ENCODE peak calls at places on chromosomes 13 and 19, in four cellular contexts. Z is HL-60, S is spleen, O is HCT116. K is an unnamed sample.

GRCh38 chr19:11931513-11931912 is 6.6 kb downstream of the ZNF700 start:
- DNase-seq in O (no peak), Z (no peak), S (no peak), K (no peak)

GRCh38 chr19:29268721-29269483 is 56.0 kb upstream of the UQCRFS1 start:
- DNase-seq in O (no peak), Z (no peak), S (peak), K (no peak)

GRCh38 chr19:12647490-12648071 is 19.0 kb downstream of the MAN2B1 start:
- DNase-seq in S (peak), Z (no peak), O (no peak), K (peak)

GRCh38 chr13:97710797-97711196 is 242.7 kb upstream of the IPO5 start:
- DNase-seq in O (no peak), Z (no peak), S (no peak), K (no peak)

GRCh38 chr13:71866173-71867091 is 572 bp downstream of the DACH1 start:
- DNase-seq in S (peak), Z (peak), O (no peak), K (peak)

GRCh38 chr13:44873486-44873885 is 115.8 kb downstream of the NUFIP1 start:
- DNase-seq in Z (no peak), O (no peak), S (no peak), K (no peak)

GRCh38 chr13:113491418-113491883 is 940 bp upstream of the DCUN1D2 start:
- DNase-seq in O (no peak), S (peak), Z (no peak), K (peak)

GRCh38 chr13:21012211-21012610 is 49.2 kb downstream of the LATS2 start:
- DNase-seq in Z (no peak), O (no peak), S (no peak), K (no peak)

DNA sequence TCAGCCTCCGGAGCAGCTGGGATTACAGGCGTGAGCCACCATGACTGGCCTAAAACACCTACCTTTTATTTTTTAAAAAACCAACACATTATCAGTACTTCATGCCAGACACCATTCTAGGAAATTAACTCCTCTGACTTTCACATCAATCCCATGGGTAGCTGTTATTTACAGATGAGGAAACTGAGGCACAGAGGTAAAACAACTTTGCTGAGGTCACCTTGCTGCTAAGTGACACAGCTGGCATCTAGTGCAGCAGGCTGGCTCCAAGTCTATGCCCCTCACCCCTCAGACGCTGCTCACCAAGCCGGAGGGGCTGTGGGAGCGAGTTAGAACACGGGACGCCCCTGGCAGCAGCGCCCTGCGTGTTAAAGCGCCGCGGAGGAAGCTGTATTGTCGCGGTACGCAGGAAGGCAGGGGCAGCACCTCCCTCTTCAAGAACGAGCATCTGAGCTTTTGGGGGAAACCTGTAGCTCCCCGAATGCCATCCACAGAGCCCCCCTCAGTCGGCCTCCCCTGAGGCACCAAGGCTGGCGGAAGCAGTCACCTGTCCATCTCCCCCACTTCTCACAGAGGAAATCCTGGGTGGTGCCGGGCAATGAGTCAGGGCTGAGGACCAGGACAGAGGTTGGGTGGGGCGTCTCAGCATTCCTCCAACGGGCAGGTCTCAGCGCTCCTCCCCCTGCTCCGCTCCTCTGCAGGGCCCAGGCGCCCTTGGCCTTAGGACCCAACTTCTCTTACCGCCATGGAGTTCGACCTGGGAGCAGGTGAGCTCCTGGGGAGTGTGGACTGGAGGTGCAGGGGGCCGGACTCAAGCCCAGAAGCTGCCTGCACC is at the start of gene C19orf33:
- DNase-seq in S (no peak), O (peak), Z (no peak), K (peak)
- TF ChIP-seq POLR2AphosphoS5 in S (peak), O (peak), Z (no peak), K (peak)

GRCh38 chr19:55550321-55550650 is 4.9 kb upstream of the SBK3 start:
- DNase-seq in Z (no peak), O (no peak), S (no peak), K (no peak)
- H3K4me3 ChIP-seq in Z (no peak), O (peak), S (no peak), K (no peak)

GRCh38 chr19:5678071-5678682 is 2.1 kb downstream of the MICOS13 start:
- DNase-seq in Z (no peak), S (no peak), O (no peak), K (no peak)

GRCh38 chr19:5680437-5681368 is at the start of the genes HSD11B1L and MICOS13:
- DNase-seq in S (peak), O (peak), Z (peak), K (peak)

GRCh38 chr19:5681446-5682292 is 842 bp downstream of the HSD11B1L start:
- DNase-seq in O (no peak), Z (no peak), S (no peak), K (no peak)

GRCh38 chr19:5679289-5680082 is 830 bp downstream of the MICOS13 start:
- DNase-seq in S (peak), O (no peak), Z (peak), K (peak)

GRCh38 chr19:5680083-5680436 is 256 bp downstream of the MICOS13 start:
- DNase-seq in Z (no peak), O (no peak), S (peak), K (peak)
- H3K27ac ChIP-seq in Z (peak), O (peak), S (peak), K (peak)

GRCh38 chr19:18097217-18097992 is at the start of gene MAST3:
- DNase-seq in Z (peak), O (peak), S (peak), K (peak)
- TF ChIP-seq POLR2AphosphoS5 in Z (no peak), O (peak), S (peak), K (no peak)

DNA sequence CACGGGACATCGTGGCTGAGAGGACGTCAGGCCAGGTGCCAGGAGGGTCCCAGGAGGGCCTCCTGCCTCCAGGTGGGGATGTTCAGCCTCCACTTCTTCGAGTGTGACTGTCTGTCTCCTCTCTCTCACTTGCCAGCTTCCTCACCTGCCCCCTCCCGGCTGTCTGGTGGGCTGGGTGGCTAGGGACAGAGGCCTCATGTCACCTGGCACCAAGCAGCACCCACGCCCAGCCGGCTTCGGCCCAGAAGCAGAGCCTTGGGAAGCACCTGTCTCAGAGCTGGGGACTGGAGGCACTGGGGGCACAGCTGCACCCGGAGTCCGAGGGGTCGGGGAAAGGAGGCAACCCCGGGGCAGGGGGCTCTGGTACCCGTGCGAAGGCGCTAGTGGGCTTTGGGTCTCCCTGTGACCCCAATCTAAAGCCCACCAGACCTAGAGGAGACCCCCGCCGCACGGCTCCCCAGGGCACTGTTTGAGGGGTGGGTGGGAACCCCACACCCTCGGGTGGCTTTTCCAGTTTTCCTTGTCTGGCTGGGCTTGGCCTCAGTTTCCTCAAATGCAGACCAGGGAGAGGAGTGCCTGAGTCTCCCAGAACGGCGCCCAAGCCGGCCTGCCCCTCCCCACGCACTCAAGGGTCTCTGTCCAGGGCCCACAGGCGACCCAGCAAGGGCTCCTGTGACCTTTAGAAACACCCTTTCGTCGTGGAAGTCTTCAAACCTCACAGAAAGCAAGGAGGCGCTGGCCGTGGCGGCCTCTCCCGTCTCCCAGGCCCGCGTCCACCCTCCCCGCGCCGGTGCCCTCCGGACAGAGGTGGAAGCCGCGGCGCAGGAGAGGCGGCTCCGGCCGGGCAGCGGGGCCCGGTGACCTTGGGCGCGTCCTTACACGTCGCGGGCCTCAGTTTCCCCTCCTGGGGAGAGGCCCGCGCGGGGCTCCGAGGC is 656 bp upstream of the HCN2 start:
- DNase-seq in O (no peak), Z (no peak), S (no peak), K (no peak)
- H3K4me3 ChIP-seq in O (peak), Z (no peak), S (no peak), K (no peak)

GRCh38 chr19:1229837-1230584 is 7.8 kb downstream of the CBARP start:
- DNase-seq in O (no peak), Z (no peak), S (no peak), K (no peak)

GRCh38 chr19:1229056-1229607 is 8.7 kb downstream of the CBARP start:
- DNase-seq in S (no peak), Z (no peak), O (no peak), K (no peak)

GRCh38 chr19:1232231-1232637 is 5.6 kb downstream of the CBARP start:
- DNase-seq in S (no peak), Z (no peak), O (no peak), K (no peak)

GRCh38 chr19:1231729-1232128 is 6.1 kb downstream of the CBARP start:
- DNase-seq in O (no peak), Z (no peak), S (no peak), K (no peak)

DNA sequence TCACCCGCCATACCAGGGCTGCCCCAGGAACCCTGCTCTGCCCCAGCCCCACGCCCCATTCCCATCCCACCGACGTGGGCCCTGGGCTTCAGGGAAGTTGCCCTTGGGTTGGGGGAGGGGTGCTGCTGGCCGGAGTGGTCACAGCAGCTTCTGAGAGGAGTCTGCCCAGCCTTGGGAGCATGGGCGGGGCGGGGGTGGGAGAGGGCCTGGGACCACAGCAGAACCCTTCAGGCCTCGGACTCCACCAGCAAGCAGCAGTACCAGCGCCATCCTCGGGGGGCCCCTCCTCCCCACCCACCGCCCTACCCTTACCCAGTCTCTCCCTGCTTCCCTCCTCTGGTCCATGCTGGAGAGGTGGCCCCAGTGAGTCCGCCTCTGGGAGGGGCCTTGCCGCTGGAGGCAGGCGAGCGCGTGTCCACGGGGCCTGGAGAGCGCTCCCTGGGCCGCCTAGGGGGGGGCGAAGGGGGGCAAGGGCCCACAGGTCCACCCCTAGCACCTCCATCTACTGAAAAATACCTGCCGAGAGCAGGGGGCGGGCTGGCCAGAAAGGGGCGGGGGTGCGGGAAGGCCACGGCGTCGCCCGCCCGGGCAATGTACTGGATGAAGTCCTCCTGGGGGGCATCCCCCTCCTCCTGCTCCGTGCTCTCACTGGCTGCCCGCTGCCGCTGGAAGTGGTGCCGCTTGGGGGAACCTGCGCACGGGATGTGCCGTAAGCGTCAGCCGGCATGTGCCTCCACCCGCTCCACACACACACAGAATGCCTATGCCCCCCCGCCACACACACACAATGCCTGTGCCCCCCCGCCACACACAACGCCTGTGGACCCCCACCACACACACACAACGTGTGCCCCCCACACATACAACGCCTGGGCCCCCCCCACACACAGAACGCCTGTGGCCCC is 7.0 kb downstream of the CBARP start:
- DNase-seq in Z (no peak), O (no peak), S (no peak), K (no peak)
- H3K27ac ChIP-seq in Z (no peak), O (no peak), S (no peak), K (no peak)

GRCh38 chr19:4754248-4754647 is 30.6 kb upstream of the DPP9 start:
- DNase-seq in Z (peak), O (no peak), S (no peak), K (no peak)

GRCh38 chr19:4745986-4746385 is 22.3 kb upstream of the DPP9 start:
- DNase-seq in O (no peak), Z (no peak), S (no peak), K (no peak)

GRCh38 chr19:4748185-4748584 is 24.5 kb upstream of the DPP9 start:
- DNase-seq in S (no peak), O (no peak), Z (no peak), K (no peak)

GRCh38 chr19:4748589-4748988 is 24.9 kb upstream of the DPP9 start:
- DNase-seq in O (no peak), S (no peak), Z (no peak), K (no peak)

DNA sequence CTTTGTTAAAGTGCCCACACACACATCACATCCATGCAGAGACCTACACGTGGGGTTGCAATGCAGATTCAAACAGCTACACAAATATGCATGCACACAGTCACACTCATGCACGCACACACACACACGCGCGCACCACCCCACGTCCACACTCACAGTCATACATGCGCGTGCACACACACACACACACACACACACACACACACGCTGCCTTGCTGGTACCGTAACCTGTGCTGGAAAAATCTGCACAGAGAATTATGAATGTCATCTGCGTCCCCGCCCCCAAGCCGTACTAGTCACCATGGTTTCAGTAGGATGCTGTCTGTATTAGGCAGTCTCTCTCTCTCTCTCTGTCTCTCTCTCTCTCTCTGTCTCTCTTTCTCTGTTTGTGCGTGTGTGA is 26.2 kb upstream of the DPP9 start:
- DNase-seq in S (no peak), O (no peak), Z (no peak), K (no peak)
- TF ChIP-seq POLR2AphosphoS5 in S (no peak), O (no peak), Z (no peak), K (no peak)

DNA sequence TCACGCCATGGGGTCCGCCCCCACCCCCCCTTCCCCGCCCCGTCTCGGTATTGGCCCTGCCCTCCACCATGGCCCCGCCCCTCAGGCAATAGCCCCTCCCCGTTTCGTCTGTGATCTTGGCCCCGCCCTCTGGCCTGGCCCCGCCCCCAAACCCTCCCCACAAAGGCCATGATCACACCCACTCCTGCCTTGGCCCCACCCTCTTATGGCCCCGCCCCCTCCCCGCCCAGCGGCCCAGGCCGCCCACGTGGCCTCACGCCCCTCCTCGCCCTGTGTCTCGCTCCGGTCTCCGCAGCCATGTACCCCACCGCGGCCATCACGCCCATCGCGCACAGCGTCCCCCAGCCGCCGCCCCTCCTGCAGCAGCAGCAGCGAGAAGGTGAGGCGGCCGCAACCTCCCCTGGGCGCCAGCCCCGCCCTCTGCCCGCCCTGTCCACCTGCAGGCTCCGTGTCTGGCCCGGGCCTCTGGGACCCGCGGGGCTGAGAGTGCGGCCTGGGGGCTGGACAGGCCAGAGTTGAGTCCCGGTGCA is 61.3 kb downstream of the CELF5 start:
- DNase-seq in O (no peak), S (no peak), Z (no peak), K (no peak)
- H3K4me3 ChIP-seq in O (peak), S (no peak), Z (no peak), K (peak)

GRCh38 chr13:23620613-23621315 is 50.6 kb downstream of the TNFRSF19 start:
- DNase-seq in O (no peak), S (no peak), Z (no peak), K (no peak)
- H3K27ac ChIP-seq in O (no peak), S (no peak), Z (no peak), K (no peak)

GRCh38 chr13:39596685-39597084 is 6.3 kb downstream of the LHFPL6 start:
- DNase-seq in Z (no peak), S (no peak), O (no peak), K (no peak)
- TF ChIP-seq POLR2AphosphoS5 in Z (no peak), S (no peak), O (no peak), K (no peak)